ENCODE peak calls at places on chromosomes 4 and X, in six cellular contexts. G, N, I, P, W and O are unnamed samples.

GRCh38 chr4:146134761-146135160 is 40.8 kb upstream of the LSM6 start:
- DNase-seq in G (no peak), N (no peak), I (no peak), P (peak; percentile 44), W (no peak), O (no peak)

GRCh38 chrX:147950352-147950751 is 30.8 kb upstream of the FMR1NB start:
- DNase-seq in G (no peak), N (no peak), I (no peak), P (no peak), W (no peak), O (no peak)

GRCh38 chr4:138761638-138762205 is 253.9 kb upstream of the NOCT start:
- DNase-seq in G (no peak), N (peak; percentile 59), I (no peak), P (no peak), W (no peak), O (no peak)

GRCh38 chr4:85613901-85614300 is 139.0 kb downstream of the ARHGAP24 start:
- DNase-seq in G (no peak), N (no peak), I (no peak), P (no peak), W (no peak), O (no peak)

GRCh38 chr4:56861365-56861764 is 39.9 kb upstream of the SPINK2 start:
- DNase-seq in G (no peak), N (no peak), I (no peak), P (no peak), W (peak; percentile 11), O (no peak)

GRCh38 chrX:15579778-15580747 is 20.7 kb downstream of the ACE2 start:
- DNase-seq in G (no peak), N (peak; percentile 6), I (no peak), P (no peak), W (peak; percentile 65), O (no peak)

GRCh38 chr4:110049951-110050925 is 137.6 kb downstream of the EGF start:
- DNase-seq in G (no peak), N (peak; percentile 65), I (no peak), P (peak; percentile 81), W (peak; percentile 57), O (no peak)

GRCh38 chr4:128854433-128854832 is 44.9 kb downstream of the JADE1 start:
- DNase-seq in G (no peak), N (no peak), I (no peak), P (peak; percentile 25), W (no peak), O (no peak)

GRCh38 chr4:75561789-75562188 is 5.9 kb downstream of the ODAPH start:
- DNase-seq in G (peak; percentile 41), N (no peak), I (no peak), P (no peak), W (no peak), O (no peak)

GRCh38 chrX:100410083-100410590 is at the start of gene PCDH19:
- DNase-seq in G (peak; percentile 35), N (peak; percentile 52), I (no peak), P (peak; percentile 60), W (peak; percentile 81), O (no peak)

GRCh38 chr4:111689731-111690130 is 455.5 kb upstream of the FAM241A start:
- DNase-seq in G (no peak), N (no peak), I (peak; percentile 54), P (peak; percentile 30), W (no peak), O (no peak)

GRCh38 chr4:150130953-150131352 is 52.7 kb downstream of the DCLK2 start:
- DNase-seq in G (no peak), N (peak; percentile 89), I (no peak), P (peak; percentile 79), W (no peak), O (no peak)

GRCh38 chr4:122639181-122639580 is 18.3 kb upstream of the IL21 start:
- DNase-seq in G (no peak), N (no peak), I (no peak), P (no peak), W (no peak), O (no peak)

GRCh38 chr4:142353149-142353738 is 492.9 kb downstream of the INPP4B start:
- DNase-seq in G (no peak), N (peak; percentile 88), I (no peak), P (peak; percentile 89), W (peak; percentile 84), O (peak; percentile 14)

GRCh38 chrX:105876658-105877057 is 54.3 kb downstream of the NRK start:
- DNase-seq in G (no peak), N (peak; percentile 14), I (no peak), P (peak; percentile 3), W (peak; percentile 12), O (no peak)

GRCh38 chr4:12644261-12644660 is 839.9 kb downstream of the RAB28 start:
- DNase-seq in G (no peak), N (no peak), I (no peak), P (no peak), W (no peak), O (no peak)

GRCh38 chr4:142347241-142347640 is 498.9 kb downstream of the INPP4B start:
- DNase-seq in G (no peak), N (peak; percentile 49), I (no peak), P (peak; percentile 37), W (peak; percentile 41), O (no peak)

GRCh38 chrX:134377537-134377936 is 82.4 kb upstream of the HPRT1 start:
- DNase-seq in G (no peak), N (peak; percentile 65), I (no peak), P (peak; percentile 42), W (peak; percentile 34), O (peak; percentile 16)

GRCh38 chr4:37675587-37676290 is 10.4 kb downstream of the RELL1 start:
- DNase-seq in G (no peak), N (no peak), I (no peak), P (no peak), W (no peak), O (no peak)

GRCh38 chr4:47816748-47817147 is 21.1 kb downstream of the CORIN start:
- DNase-seq in G (no peak), N (no peak), I (no peak), P (peak; percentile 18), W (no peak), O (no peak)

GRCh38 chr4:47809654-47810203 is 28.1 kb downstream of the CORIN start:
- DNase-seq in G (no peak), N (no peak), I (no peak), P (no peak), W (no peak), O (no peak)

GRCh38 chr4:47817275-47817674 is 20.6 kb downstream of the CORIN start:
- DNase-seq in G (no peak), N (no peak), I (no peak), P (no peak), W (no peak), O (no peak)

DNA sequence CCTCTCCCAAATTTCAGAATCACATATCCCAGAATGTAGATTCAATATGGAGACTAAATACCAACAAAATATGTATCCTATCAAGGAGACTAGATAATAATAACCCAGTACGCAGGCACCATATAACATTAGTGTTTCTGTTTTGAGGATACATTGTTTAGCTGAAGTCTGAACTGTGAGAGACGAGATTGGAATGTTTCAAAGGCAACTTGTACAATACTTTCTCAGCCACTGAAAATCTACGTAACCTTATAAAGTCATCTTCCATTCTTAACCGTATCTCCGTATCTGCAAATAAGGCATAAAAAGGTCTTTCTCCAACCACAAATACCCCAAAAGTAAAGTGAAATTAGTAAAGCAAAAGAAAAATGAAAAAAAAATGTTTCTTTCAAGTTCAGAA is 23.0 kb downstream of the CORIN start:
- DNase-seq in G (no peak), N (peak; percentile 48), I (no peak), P (peak; percentile 65), W (no peak), O (no peak)
- H3K4me3 ChIP-seq in G (no peak overlapping the region), N (peak overlapping the region; percentile 10), I (no peak overlapping the region), P (peak overlapping the region; percentile 22), W (no peak overlapping the region), O (no peak overlapping the region)

GRCh38 chrX:103793541-103793932 is 16.9 kb downstream of the PLP1 start:
- DNase-seq in G (no peak), N (no peak), I (no peak), P (peak; percentile 14), W (no peak), O (no peak)
- H3K4me3 ChIP-seq in G (no peak overlapping the region), N (peak overlapping the region; percentile 43), I (peak overlapping the region; percentile 16), P (peak overlapping the region; percentile 61), W (no peak overlapping the region), O (no peak overlapping the region)

GRCh38 chr4:40570348-40571077 is 59.2 kb downstream of the RBM47 start:
- DNase-seq in G (no peak), N (no peak), I (no peak), P (no peak), W (no peak), O (no peak)
- H3K4me3 ChIP-seq in G (no peak overlapping the region), N (no peak overlapping the region), I (no peak overlapping the region), P (no peak overlapping the region), W (no peak overlapping the region), O (no peak overlapping the region)

DNA sequence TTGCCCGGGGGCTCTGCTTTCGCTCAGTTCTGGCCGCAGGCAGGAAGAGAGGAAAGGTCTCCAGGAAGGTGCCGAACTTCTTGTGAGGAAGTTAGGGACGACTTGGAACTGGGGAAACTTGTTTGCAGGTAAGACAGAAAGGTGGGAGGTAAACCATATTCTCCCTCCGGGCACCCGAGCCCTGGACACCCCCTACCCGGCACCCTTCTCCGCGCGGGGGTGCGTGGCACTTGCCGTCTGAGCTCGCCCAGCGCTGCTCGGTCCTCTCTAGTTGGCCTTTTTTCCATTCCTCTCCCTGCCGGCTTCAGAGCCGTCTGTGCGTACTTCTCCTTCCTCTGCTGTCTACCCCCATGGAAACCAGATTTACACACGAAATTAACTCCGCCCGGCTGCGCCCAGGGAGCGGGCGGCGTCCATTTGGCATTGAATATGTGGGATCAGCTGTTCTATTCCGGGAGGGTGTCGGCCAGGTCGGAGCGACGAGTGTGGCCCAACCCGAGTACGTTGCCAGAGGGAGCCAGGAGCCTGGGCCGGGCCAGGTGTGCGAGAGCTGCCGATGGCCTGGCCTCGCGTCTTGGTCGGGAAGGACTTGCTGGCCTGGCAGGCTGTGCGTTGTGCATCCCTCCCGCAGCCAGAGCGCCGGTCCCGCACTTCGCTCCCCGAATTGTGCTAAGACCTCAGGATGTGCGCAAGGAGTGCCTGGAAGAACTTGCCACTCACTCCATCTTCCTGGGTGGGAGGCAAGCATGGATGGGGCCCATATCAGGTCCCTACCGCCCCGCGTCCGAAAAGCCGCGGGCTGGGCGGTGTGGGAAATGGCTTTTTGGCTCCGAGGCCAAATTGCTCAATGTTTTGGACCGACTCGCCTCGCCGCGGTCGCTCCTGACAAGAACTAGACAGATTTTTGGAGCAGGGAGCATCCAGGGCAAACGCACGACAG is 1.7 kb downstream of the PDGFRA start:
- DNase-seq in G (no peak), N (peak; percentile 81), I (no peak), P (peak; percentile 71), W (peak; percentile 23), O (no peak)
- H3K4me3 ChIP-seq in G (peak overlapping the region; percentile 39), N (peak overlapping the region; percentile 96), I (peak overlapping the region; percentile 92), P (peak overlapping the region; percentile 87), W (peak overlapping the region; percentile 94), O (peak overlapping the region; percentile 40)

DNA sequence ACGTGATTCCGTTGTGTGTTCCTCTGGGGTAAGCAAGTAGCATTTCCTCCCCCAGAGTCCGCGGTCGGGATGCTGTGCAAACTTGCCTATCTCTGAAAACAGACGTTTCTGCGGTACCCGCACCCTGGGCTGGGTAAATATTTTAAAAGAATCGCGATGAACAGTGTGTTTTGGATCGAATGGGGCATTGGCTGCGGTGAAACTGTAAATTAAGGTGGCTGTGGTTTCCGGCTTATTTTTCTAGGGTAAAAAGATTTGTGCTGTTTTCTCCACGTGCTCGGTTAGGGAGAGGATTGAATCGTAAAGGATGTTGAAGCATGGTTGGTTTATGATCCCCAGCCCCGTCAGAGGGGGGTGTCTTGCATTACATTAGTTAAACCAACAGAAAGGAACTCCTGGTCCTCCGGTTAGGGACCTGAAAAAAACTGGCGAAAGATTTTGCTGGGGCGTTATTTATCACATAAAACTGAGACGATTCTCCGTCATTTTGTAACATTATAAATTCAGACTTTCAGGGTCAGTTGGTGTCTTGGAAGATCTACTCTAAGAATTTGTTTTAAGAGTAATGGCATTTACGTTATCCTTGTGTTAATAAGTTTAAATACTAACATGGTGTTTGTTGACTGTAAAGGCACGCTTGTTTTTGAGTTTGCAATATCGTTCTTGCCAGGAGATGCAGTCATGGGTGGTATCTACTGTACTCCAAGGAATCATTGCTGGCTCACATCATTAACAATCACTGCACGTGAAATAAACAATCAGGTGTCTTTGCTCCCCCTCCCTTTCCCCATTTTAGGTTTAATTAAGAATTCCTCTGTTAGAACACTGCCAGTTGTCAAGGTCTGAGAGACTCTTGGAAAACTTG is 1.4 kb downstream of the HHIP start:
- DNase-seq in G (no peak), N (peak; percentile 58), I (no peak), P (peak; percentile 43), W (peak; percentile 25), O (no peak)
- H3K4me3 ChIP-seq in G (peak overlapping the region; percentile 48), N (peak overlapping the region; percentile 62), I (peak overlapping the region; percentile 42), P (peak overlapping the region; percentile 79), W (peak overlapping the region; percentile 71), O (peak overlapping the region; percentile 81)